ENCODE peak calls at places on chromosomes 11 and 22, in ten cellular contexts. P is activated CD4-positive, alpha-beta T cell treated with anti-CD3 and anti-CD28 coated beads, Interleukin-2, amount 50 U/mL, for 1 hour; M is NCI-H345; O is stimulated activated CD4-positive, alpha-beta T cell treated with anti-CD3 and anti-CD28 coated beads, TNF-alpha, amount 100 ng/mL, for 24 hours; S is Ammon's horn; X is hepatocyte; R is EH; T is lung; B is D721Med; I is brain microvascular endothelial cell. D is an unnamed sample.

GRCh38 chr11:74839971-74840370 is 91.3 kb downstream of the RNF169 start:
- DNase-seq in R (peak; percentile 14), B (no peak), S (no peak), T (no peak), M (no peak), P (no peak), I (no peak), X (no peak), O (no peak), D (no peak)

GRCh38 chr11:125679397-125679796 is 1.2 kb downstream of the ACRV1 start:
- DNase-seq in I (no peak), S (no peak), R (no peak), O (no peak), P (no peak), T (no peak), B (no peak), M (no peak), X (no peak), D (peak; percentile 6)

GRCh38 chr11:119850822-119851409 is 121.9 kb upstream of the NECTIN1 start:
- DNase-seq in I (no peak), X (no peak), T (no peak), S (no peak), P (no peak), M (no peak), R (no peak), B (no peak), O (no peak), D (no peak)

GRCh38 chr11:113114452-113115027 is 153.3 kb downstream of the NCAM1 start:
- DNase-seq in T (no peak), O (no peak), P (no peak), R (peak; percentile 43), I (peak; percentile 31), B (no peak), S (peak; percentile 90), M (peak; percentile 57), X (peak; percentile 79), D (no peak)

GRCh38 chr11:1559103-1559951 is 12.7 kb downstream of the DUSP8 start:
- DNase-seq in M (peak; percentile 32), R (peak; percentile 93), I (no peak), O (no peak), X (peak; percentile 67), B (no peak), S (peak; percentile 95), P (no peak), T (peak; percentile 92), D (no peak)

GRCh38 chr11:100467821-100468508 is 219.1 kb upstream of the ARHGAP42 start:
- DNase-seq in T (no peak), I (no peak), X (no peak), B (no peak), P (no peak), M (no peak), S (no peak), R (no peak), O (no peak), D (no peak)

GRCh38 chr11:65844231-65844872 is 10.6 kb downstream of the SNX32 start:
- DNase-seq in R (no peak), M (no peak), S (no peak), B (no peak), O (no peak), I (no peak), X (peak; percentile 22), T (no peak), P (no peak), D (no peak)

GRCh38 chr11:29324328-29324727 is 692.5 kb downstream of the KCNA4 start:
- DNase-seq in X (no peak), R (peak; percentile 30), M (no peak), S (no peak), B (no peak), P (no peak), O (no peak), T (no peak), I (no peak), D (no peak)

GRCh38 chr22:48212727-48213126 is 1450.3 kb downstream of the TBC1D22A start:
- DNase-seq in I (no peak), M (no peak), S (no peak), B (no peak), X (no peak), R (no peak), O (no peak), T (no peak), P (no peak), D (no peak)

GRCh38 chr11:69518081-69518950 is 36.9 kb downstream of the LINC01488 start:
- DNase-seq in M (no peak), S (no peak), B (no peak), R (peak; percentile 90), I (peak; percentile 80), O (no peak), T (no peak), X (no peak), P (no peak), D (no peak)

GRCh38 chr11:122069946-122070345 is 46.1 kb downstream of the BLID start:
- DNase-seq in O (no peak), X (peak; percentile 79), B (no peak), M (peak; percentile 52), S (peak; percentile 92), P (no peak), I (peak; percentile 96), T (no peak), R (peak; percentile 91), D (peak; percentile 21)

GRCh38 chr22:29454186-29454745 is 15.9 kb downstream of the RFPL1 start:
- DNase-seq in I (no peak), S (peak; percentile 69), X (no peak), O (no peak), P (no peak), B (no peak), M (no peak), T (no peak), R (no peak), D (no peak)

GRCh38 chr11:96257972-96258951 is 84.7 kb downstream of the MAML2 start:
- DNase-seq in O (no peak), S (no peak), I (no peak), B (no peak), P (peak; percentile 30), R (peak; percentile 72), M (no peak), X (no peak), T (no peak), D (peak; percentile 21)

GRCh38 chr22:25475554-25476022 is 88.9 kb upstream of the GRK3 start:
- DNase-seq in O (no peak), M (peak; percentile 80), P (no peak), T (peak; percentile 38), B (no peak), S (peak; percentile 88), R (peak; percentile 12), X (peak; percentile 58), I (peak; percentile 83), D (no peak)

GRCh38 chr11:45901646-45902045 is 5.4 kb downstream of the FREY1 start:
- DNase-seq in B (no peak), S (peak; percentile 94), R (no peak), I (no peak), O (no peak), M (no peak), T (no peak), X (no peak), P (no peak), D (no peak)

GRCh38 chr11:77473801-77474508 is at the start of gene PAK1:
- DNase-seq in P (peak; percentile 95), X (peak; percentile 98), I (peak; percentile 63), O (peak; percentile 72), B (peak; percentile 51), S (peak; percentile 90), M (peak; percentile 95), R (peak; percentile 65), T (peak; percentile 87), D (peak; percentile 80)

GRCh38 chr22:19970031-19970478 is 28.4 kb upstream of the TXNRD2 start:
- DNase-seq in I (no peak), T (no peak), P (no peak), O (no peak), M (no peak), S (no peak), B (no peak), R (no peak), X (no peak), D (no peak)

GRCh38 chr11:7612661-7613393 is 60.5 kb downstream of the CYB5R2 start:
- DNase-seq in O (no peak), I (peak; percentile 46), B (no peak), X (peak; percentile 38), P (no peak), T (no peak), S (no peak), M (peak; percentile 7), R (peak; percentile 30), D (no peak)

GRCh38 chr11:121367434-121367833 is 74.9 kb downstream of the SC5D start:
- DNase-seq in R (peak; percentile 7), B (no peak), T (no peak), S (peak; percentile 38), M (peak; percentile 32), I (peak; percentile 24), O (no peak), X (no peak), P (no peak), D (peak; percentile 76)

GRCh38 chr11:130022799-130023198 is 20.2 kb upstream of the PRDM10 start:
- DNase-seq in S (no peak), T (no peak), O (no peak), M (no peak), X (no peak), R (no peak), I (no peak), B (no peak), P (no peak), D (no peak)

GRCh38 chr11:128828350-128828749 is 38.7 kb downstream of the KCNJ1 start:
- DNase-seq in I (peak; percentile 12), P (no peak), T (no peak), O (no peak), S (no peak), B (no peak), R (peak; percentile 37), M (no peak), X (no peak), D (no peak)

GRCh38 chr22:36327922-36328551 is 59.7 kb downstream of the MYH9 start:
- DNase-seq in B (no peak), I (no peak), M (no peak), X (peak; percentile 60), O (no peak), S (peak; percentile 67), T (no peak), P (no peak), R (peak; percentile 67), D (no peak)

GRCh38 chr22:33544707-33545106 is 375.6 kb downstream of the LARGE1 start:
- DNase-seq in B (no peak), S (no peak), T (no peak), M (no peak), I (peak; percentile 67), X (no peak), O (no peak), R (peak; percentile 27), P (no peak), D (no peak)

GRCh38 chr11:128095459-128096096 is 491.8 kb downstream of the ETS1 start:
- DNase-seq in R (peak; percentile 89), M (no peak), T (no peak), I (peak; percentile 94), O (no peak), B (no peak), S (no peak), P (no peak), X (no peak), D (no peak)

GRCh38 chr11:12260731-12261521 is 116.4 kb upstream of the PARVA start:
- DNase-seq in R (no peak), O (no peak), T (no peak), I (no peak), B (no peak), X (no peak), P (no peak), S (no peak), M (no peak), D (no peak)

GRCh38 chr11:6251120-6251733 is 8.4 kb upstream of the CCKBR start:
- DNase-seq in R (peak; percentile 76), X (peak; percentile 84), P (peak; percentile 43), M (peak; percentile 64), O (no peak), T (peak; percentile 69), S (peak; percentile 51), B (no peak), I (peak; percentile 80), D (peak; percentile 55)

D was measured in CD4-positive, CD25-positive, alpha-beta regulatory T cell.